ENCODE peak calls at places on chromosomes 13 and 19, in ten cellular contexts. One of them, this sample, is unnamed.

GRCh38 chr19:51571599-51571998 is 516 bp downstream of the ZNF175 start:
- DNase-seq in K562: peak
- DNase-seq in brain microvascular endothelial cell: no peak
- DNase-seq in stomach: no peak
- DNase-seq in lower lobe of right lung: no peak
- DNase-seq in fibroblast of the aortic adventitia: no peak
- DNase-seq in Caco-2: no peak
- DNase-seq in cardiac muscle cell: no peak
- DNase-seq in CD4-positive, alpha-beta T cell: no peak
- DNase-seq in tibial nerve: no peak
- DNase-seq in this sample: no peak

GRCh38 chr19:43078311-43078710 is 4.2 kb downstream of the PSG2 start:
- DNase-seq in fibroblast of the aortic adventitia: peak
- DNase-seq in lower lobe of right lung: no peak
- DNase-seq in CD4-positive, alpha-beta T cell: no peak
- DNase-seq in stomach: no peak
- DNase-seq in cardiac muscle cell: peak
- DNase-seq in K562: no peak
- DNase-seq in brain microvascular endothelial cell: peak
- DNase-seq in tibial nerve: no peak
- DNase-seq in Caco-2: no peak
- DNase-seq in this sample: no peak

GRCh38 chr19:21483589-21484170 is 21.7 kb upstream of the ZNF429 start:
- DNase-seq in stomach: peak
- DNase-seq in Caco-2: no peak
- DNase-seq in brain microvascular endothelial cell: no peak
- DNase-seq in CD4-positive, alpha-beta T cell: peak
- DNase-seq in lower lobe of right lung: peak
- DNase-seq in K562: peak
- DNase-seq in cardiac muscle cell: peak
- DNase-seq in tibial nerve: peak
- DNase-seq in fibroblast of the aortic adventitia: peak
- DNase-seq in this sample: peak

GRCh38 chr13:65090191-65090590 is 2139.9 kb downstream of the PCDH9 start:
- DNase-seq in Caco-2: no peak
- DNase-seq in tibial nerve: no peak
- DNase-seq in fibroblast of the aortic adventitia: peak
- DNase-seq in stomach: no peak
- DNase-seq in lower lobe of right lung: no peak
- DNase-seq in K562: no peak
- DNase-seq in cardiac muscle cell: no peak
- DNase-seq in brain microvascular endothelial cell: no peak
- DNase-seq in CD4-positive, alpha-beta T cell: no peak
- DNase-seq in this sample: no peak

GRCh38 chr19:15223649-15224371 is 8.4 kb downstream of the EPHX3 start:
- DNase-seq in CD4-positive, alpha-beta T cell: no peak
- DNase-seq in fibroblast of the aortic adventitia: no peak
- DNase-seq in Caco-2: no peak
- DNase-seq in lower lobe of right lung: no peak
- DNase-seq in tibial nerve: no peak
- DNase-seq in stomach: no peak
- DNase-seq in cardiac muscle cell: peak
- DNase-seq in brain microvascular endothelial cell: no peak
- DNase-seq in K562: no peak
- DNase-seq in this sample: no peak

GRCh38 chr19:58277748-58278147 is 1.0 kb upstream of the ZNF8 start:
- DNase-seq in Caco-2: no peak
- DNase-seq in fibroblast of the aortic adventitia: no peak
- DNase-seq in K562: no peak
- DNase-seq in CD4-positive, alpha-beta T cell: no peak
- DNase-seq in cardiac muscle cell: no peak
- DNase-seq in brain microvascular endothelial cell: no peak
- DNase-seq in stomach: no peak
- DNase-seq in tibial nerve: no peak
- DNase-seq in lower lobe of right lung: no peak
- DNase-seq in this sample: no peak

GRCh38 chr19:5894704-5895349 is 8.8 kb downstream of the NDUFA11 start:
- DNase-seq in fibroblast of the aortic adventitia: no peak
- DNase-seq in K562: no peak
- DNase-seq in lower lobe of right lung: no peak
- DNase-seq in tibial nerve: no peak
- DNase-seq in cardiac muscle cell: no peak
- DNase-seq in stomach: no peak
- DNase-seq in CD4-positive, alpha-beta T cell: no peak
- DNase-seq in Caco-2: no peak
- DNase-seq in brain microvascular endothelial cell: no peak
- DNase-seq in this sample: no peak

GRCh38 chr19:16595097-16595496 is 22.9 kb upstream of the SLC35E1 start:
- DNase-seq in stomach: no peak
- DNase-seq in fibroblast of the aortic adventitia: no peak
- DNase-seq in cardiac muscle cell: no peak
- DNase-seq in K562: no peak
- DNase-seq in tibial nerve: no peak
- DNase-seq in brain microvascular endothelial cell: no peak
- DNase-seq in CD4-positive, alpha-beta T cell: no peak
- DNase-seq in Caco-2: no peak
- DNase-seq in lower lobe of right lung: no peak
- DNase-seq in this sample: no peak

GRCh38 chr13:78595819-78596700 is 7.3 kb downstream of the POU4F1 start:
- DNase-seq in stomach: no peak
- DNase-seq in brain microvascular endothelial cell: no peak
- DNase-seq in CD4-positive, alpha-beta T cell: no peak
- DNase-seq in fibroblast of the aortic adventitia: no peak
- DNase-seq in tibial nerve: no peak
- DNase-seq in cardiac muscle cell: no peak
- DNase-seq in lower lobe of right lung: no peak
- DNase-seq in K562: no peak
- DNase-seq in Caco-2: no peak
- DNase-seq in this sample: peak

GRCh38 chr19:17109300-17109699 is 33.7 kb downstream of the MYO9B start:
- DNase-seq in stomach: no peak
- DNase-seq in brain microvascular endothelial cell: no peak
- DNase-seq in cardiac muscle cell: no peak
- DNase-seq in lower lobe of right lung: no peak
- DNase-seq in tibial nerve: no peak
- DNase-seq in fibroblast of the aortic adventitia: no peak
- DNase-seq in K562: no peak
- DNase-seq in Caco-2: no peak
- DNase-seq in CD4-positive, alpha-beta T cell: no peak
- DNase-seq in this sample: no peak

GRCh38 chr13:28475916-28476725 is 18.8 kb downstream of the FLT1 start:
- DNase-seq in K562: peak
- DNase-seq in fibroblast of the aortic adventitia: peak
- DNase-seq in Caco-2: no peak
- DNase-seq in stomach: no peak
- DNase-seq in brain microvascular endothelial cell: peak
- DNase-seq in lower lobe of right lung: no peak
- DNase-seq in CD4-positive, alpha-beta T cell: no peak
- DNase-seq in cardiac muscle cell: peak
- DNase-seq in tibial nerve: no peak
- DNase-seq in this sample: no peak

GRCh38 chr13:48199404-48199991 is 33.5 kb upstream of the ITM2B start:
- DNase-seq in Caco-2: no peak
- DNase-seq in stomach: no peak
- DNase-seq in tibial nerve: no peak
- DNase-seq in CD4-positive, alpha-beta T cell: no peak
- DNase-seq in brain microvascular endothelial cell: no peak
- DNase-seq in cardiac muscle cell: no peak
- DNase-seq in lower lobe of right lung: no peak
- DNase-seq in fibroblast of the aortic adventitia: no peak
- DNase-seq in K562: no peak
- DNase-seq in this sample: no peak

GRCh38 chr19:15249912-15250634 is 17.8 kb upstream of the EPHX3 start:
- DNase-seq in cardiac muscle cell: peak
- DNase-seq in fibroblast of the aortic adventitia: peak
- DNase-seq in K562: no peak
- DNase-seq in lower lobe of right lung: no peak
- DNase-seq in Caco-2: no peak
- DNase-seq in stomach: no peak
- DNase-seq in CD4-positive, alpha-beta T cell: no peak
- DNase-seq in tibial nerve: peak
- DNase-seq in brain microvascular endothelial cell: peak
- DNase-seq in this sample: peak

GRCh38 chr13:42276683-42277082 is 4.7 kb downstream of the AKAP11 start:
- DNase-seq in tibial nerve: no peak
- DNase-seq in fibroblast of the aortic adventitia: no peak
- DNase-seq in CD4-positive, alpha-beta T cell: no peak
- DNase-seq in lower lobe of right lung: no peak
- DNase-seq in cardiac muscle cell: no peak
- DNase-seq in K562: no peak
- DNase-seq in stomach: no peak
- DNase-seq in brain microvascular endothelial cell: no peak
- DNase-seq in Caco-2: no peak
- DNase-seq in this sample: no peak

GRCh38 chr19:11597202-11598102 is at the start of gene ZNF627:
- DNase-seq in CD4-positive, alpha-beta T cell: peak
- DNase-seq in fibroblast of the aortic adventitia: peak
- DNase-seq in tibial nerve: peak
- DNase-seq in stomach: peak
- DNase-seq in Caco-2: peak
- DNase-seq in K562: peak
- DNase-seq in lower lobe of right lung: peak
- DNase-seq in brain microvascular endothelial cell: peak
- DNase-seq in cardiac muscle cell: peak
- DNase-seq in this sample: peak
- TF ChIP-seq CTCF in CD4-positive, alpha-beta T cell: no peak
- TF ChIP-seq CTCF in fibroblast of the aortic adventitia: peak
- TF ChIP-seq CTCF in tibial nerve: no peak
- TF ChIP-seq CTCF in stomach: peak
- TF ChIP-seq CTCF in Caco-2: no peak
- TF ChIP-seq CTCF in K562: peak
- TF ChIP-seq CTCF in lower lobe of right lung: peak
- TF ChIP-seq CTCF in brain microvascular endothelial cell: peak
- TF ChIP-seq CTCF in cardiac muscle cell: peak
- TF ChIP-seq CTCF in this sample: no peak

DNA sequence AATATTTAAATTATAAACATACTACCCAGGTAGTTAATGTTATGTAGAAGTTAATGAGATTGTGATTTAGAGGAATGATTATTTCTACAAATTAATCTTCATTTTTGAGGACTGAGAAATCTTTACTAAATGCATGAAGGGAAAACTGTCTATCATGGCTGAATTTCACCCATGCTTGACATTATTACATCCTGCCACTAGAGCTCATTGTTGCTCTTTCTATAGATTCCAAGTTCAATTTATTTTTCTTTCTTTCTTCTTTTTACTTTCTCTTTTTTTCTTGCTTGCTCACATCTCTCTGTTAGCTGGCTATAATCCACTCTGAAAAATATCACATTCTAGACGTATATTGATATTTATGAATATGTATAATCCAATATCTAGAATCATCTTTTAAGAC is 505.0 kb upstream of the KLHL1 start:
- DNase-seq in K562: no peak
- DNase-seq in CD4-positive, alpha-beta T cell: no peak
- DNase-seq in lower lobe of right lung: no peak
- DNase-seq in stomach: no peak
- DNase-seq in brain microvascular endothelial cell: no peak
- DNase-seq in cardiac muscle cell: peak
- DNase-seq in tibial nerve: no peak
- DNase-seq in fibroblast of the aortic adventitia: no peak
- DNase-seq in Caco-2: no peak
- DNase-seq in this sample: no peak
- TF ChIP-seq CTCF in K562: no peak
- TF ChIP-seq CTCF in CD4-positive, alpha-beta T cell: no peak
- TF ChIP-seq CTCF in lower lobe of right lung: no peak
- TF ChIP-seq CTCF in stomach: no peak
- TF ChIP-seq CTCF in brain microvascular endothelial cell: no peak
- TF ChIP-seq CTCF in cardiac muscle cell: no peak
- TF ChIP-seq CTCF in tibial nerve: no peak
- TF ChIP-seq CTCF in fibroblast of the aortic adventitia: no peak
- TF ChIP-seq CTCF in Caco-2: peak
- TF ChIP-seq CTCF in this sample: peak

GRCh38 chr13:56773148-56773547 is 367.6 kb upstream of the PRR20A start:
- DNase-seq in lower lobe of right lung: no peak
- DNase-seq in brain microvascular endothelial cell: no peak
- DNase-seq in stomach: no peak
- DNase-seq in K562: no peak
- DNase-seq in fibroblast of the aortic adventitia: no peak
- DNase-seq in tibial nerve: no peak
- DNase-seq in cardiac muscle cell: no peak
- DNase-seq in CD4-positive, alpha-beta T cell: no peak
- DNase-seq in Caco-2: no peak
- DNase-seq in this sample: no peak
- TF ChIP-seq CTCF in lower lobe of right lung: no peak
- TF ChIP-seq CTCF in brain microvascular endothelial cell: no peak
- TF ChIP-seq CTCF in stomach: no peak
- TF ChIP-seq CTCF in K562: no peak
- TF ChIP-seq CTCF in fibroblast of the aortic adventitia: no peak
- TF ChIP-seq CTCF in tibial nerve: no peak
- TF ChIP-seq CTCF in cardiac muscle cell: no peak
- TF ChIP-seq CTCF in CD4-positive, alpha-beta T cell: no peak
- TF ChIP-seq CTCF in Caco-2: no peak
- TF ChIP-seq CTCF in this sample: no peak

GRCh38 chr19:18321729-18322091 is 1.2 kb downstream of the LSM4 start:
- DNase-seq in tibial nerve: no peak
- DNase-seq in stomach: no peak
- DNase-seq in Caco-2: no peak
- DNase-seq in cardiac muscle cell: peak
- DNase-seq in lower lobe of right lung: no peak
- DNase-seq in fibroblast of the aortic adventitia: peak
- DNase-seq in CD4-positive, alpha-beta T cell: no peak
- DNase-seq in brain microvascular endothelial cell: no peak
- DNase-seq in K562: peak
- DNase-seq in this sample: no peak

GRCh38 chr19:18319591-18320135 is 3.2 kb downstream of the LSM4 start:
- DNase-seq in stomach: peak
- DNase-seq in fibroblast of the aortic adventitia: no peak
- DNase-seq in cardiac muscle cell: no peak
- DNase-seq in brain microvascular endothelial cell: no peak
- DNase-seq in CD4-positive, alpha-beta T cell: no peak
- DNase-seq in Caco-2: peak
- DNase-seq in K562: no peak
- DNase-seq in lower lobe of right lung: peak
- DNase-seq in tibial nerve: no peak
- DNase-seq in this sample: no peak

GRCh38 chr19:18322759-18323460 is at the start of gene LSM4:
- DNase-seq in CD4-positive, alpha-beta T cell: peak
- DNase-seq in lower lobe of right lung: peak
- DNase-seq in K562: peak
- DNase-seq in Caco-2: peak
- DNase-seq in stomach: peak
- DNase-seq in brain microvascular endothelial cell: peak
- DNase-seq in tibial nerve: peak
- DNase-seq in cardiac muscle cell: peak
- DNase-seq in fibroblast of the aortic adventitia: peak
- DNase-seq in this sample: peak

GRCh38 chr19:18320865-18321728 is 1.8 kb downstream of the LSM4 start:
- DNase-seq in brain microvascular endothelial cell: no peak
- DNase-seq in lower lobe of right lung: peak
- DNase-seq in stomach: peak
- DNase-seq in cardiac muscle cell: no peak
- DNase-seq in CD4-positive, alpha-beta T cell: no peak
- DNase-seq in Caco-2: no peak
- DNase-seq in tibial nerve: no peak
- DNase-seq in K562: no peak
- DNase-seq in fibroblast of the aortic adventitia: no peak
- DNase-seq in this sample: no peak

DNA sequence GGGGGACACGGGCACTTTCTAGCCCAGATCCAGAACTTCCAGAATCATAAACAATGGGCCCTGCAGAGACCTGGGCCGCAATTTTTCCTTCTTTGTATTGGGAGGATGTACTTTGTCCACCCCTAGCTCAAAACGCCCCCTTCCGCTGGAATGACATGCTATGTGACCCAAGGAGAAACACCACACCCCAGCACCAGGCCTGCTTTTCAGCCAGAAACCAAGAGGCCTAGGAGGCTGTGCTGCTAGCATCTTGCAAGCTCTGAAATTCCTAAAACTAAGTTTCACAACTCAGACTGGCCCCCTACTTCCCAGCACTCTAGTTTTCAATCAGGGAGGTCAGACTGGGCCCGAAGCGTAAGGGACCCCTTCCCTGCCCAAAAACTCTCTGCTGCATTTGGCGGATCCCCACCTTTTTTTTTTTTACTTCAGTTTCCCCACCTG is 538 bp downstream of the LSM4 start:
- DNase-seq in lower lobe of right lung: peak
- DNase-seq in cardiac muscle cell: peak
- DNase-seq in fibroblast of the aortic adventitia: peak
- DNase-seq in CD4-positive, alpha-beta T cell: no peak
- DNase-seq in K562: peak
- DNase-seq in stomach: peak
- DNase-seq in tibial nerve: no peak
- DNase-seq in brain microvascular endothelial cell: peak
- DNase-seq in Caco-2: peak
- DNase-seq in this sample: peak
- TF ChIP-seq CTCF in lower lobe of right lung: peak
- TF ChIP-seq CTCF in cardiac muscle cell: peak
- TF ChIP-seq CTCF in fibroblast of the aortic adventitia: peak
- TF ChIP-seq CTCF in CD4-positive, alpha-beta T cell: no peak
- TF ChIP-seq CTCF in K562: peak
- TF ChIP-seq CTCF in stomach: no peak
- TF ChIP-seq CTCF in tibial nerve: no peak
- TF ChIP-seq CTCF in brain microvascular endothelial cell: peak
- TF ChIP-seq CTCF in Caco-2: peak
- TF ChIP-seq CTCF in this sample: no peak